ENCODE peak calls at places on chromosomes 16 and 17, in four cellular contexts. One of them, this sample, is unnamed.

GRCh38 chr17:2083613-2084128 is 28.8 kb downstream of the HIC1 start:
- DNase-seq in K562: no peak
- DNase-seq in GM12878: peak; percentile 83
- DNase-seq in IMR-90: no peak
- DNase-seq in this sample: no peak

GRCh38 chr17:42406602-42407288 is 16.3 kb downstream of the CAVIN1 start:
- DNase-seq in IMR-90: no peak
- DNase-seq in K562: peak; percentile 52
- DNase-seq in GM12878: no peak
- DNase-seq in this sample: no peak

GRCh38 chr17:62735027-62735651 is 73.0 kb downstream of the MARCHF10 start:
- DNase-seq in GM12878: no peak
- DNase-seq in IMR-90: no peak
- DNase-seq in K562: no peak
- DNase-seq in this sample: no peak

GRCh38 chr16:88624481-88624880 is 13.9 kb upstream of the IL17C start:
- DNase-seq in K562: no peak
- DNase-seq in GM12878: no peak
- DNase-seq in IMR-90: no peak
- DNase-seq in this sample: no peak

GRCh38 chr17:31349454-31349853 is 28.0 kb upstream of the EVI2A start:
- DNase-seq in GM12878: no peak
- DNase-seq in IMR-90: no peak
- DNase-seq in K562: no peak
- DNase-seq in this sample: no peak

GRCh38 chr17:64008346-64008745 is 10.2 kb downstream of the PRR29 start:
- DNase-seq in GM12878: no peak
- DNase-seq in K562: no peak
- DNase-seq in IMR-90: no peak
- DNase-seq in this sample: no peak

GRCh38 chr17:72370819-72371218 is 250.0 kb downstream of the SOX9 start:
- DNase-seq in IMR-90: peak; percentile 88
- DNase-seq in GM12878: no peak
- DNase-seq in K562: peak; percentile 16
- DNase-seq in this sample: no peak

GRCh38 chr17:45692661-45693060 is 91.5 kb upstream of the CRHR1 start:
- DNase-seq in GM12878: no peak
- DNase-seq in K562: no peak
- DNase-seq in IMR-90: no peak
- DNase-seq in this sample: no peak

GRCh38 chr16:4537376-4538066 is 1.1 kb downstream of the CDIP1 start:
- DNase-seq in GM12878: no peak
- DNase-seq in K562: no peak
- DNase-seq in IMR-90: no peak
- DNase-seq in this sample: no peak

GRCh38 chr17:16568541-16569357 is at the start of gene ZNF287:
- DNase-seq in K562: peak; percentile 81
- DNase-seq in IMR-90: peak; percentile 86
- DNase-seq in GM12878: peak; percentile 54
- DNase-seq in this sample: peak; percentile 53

GRCh38 chr16:80056334-80056733 is 455.8 kb upstream of the MAF start:
- DNase-seq in GM12878: no peak
- DNase-seq in K562: no peak
- DNase-seq in IMR-90: peak; percentile 20
- DNase-seq in this sample: no peak

GRCh38 chr17:42453544-42453943 is 5.1 kb upstream of the ATP6V0A1 start:
- DNase-seq in K562: no peak
- DNase-seq in IMR-90: no peak
- DNase-seq in GM12878: no peak
- DNase-seq in this sample: no peak

DNA sequence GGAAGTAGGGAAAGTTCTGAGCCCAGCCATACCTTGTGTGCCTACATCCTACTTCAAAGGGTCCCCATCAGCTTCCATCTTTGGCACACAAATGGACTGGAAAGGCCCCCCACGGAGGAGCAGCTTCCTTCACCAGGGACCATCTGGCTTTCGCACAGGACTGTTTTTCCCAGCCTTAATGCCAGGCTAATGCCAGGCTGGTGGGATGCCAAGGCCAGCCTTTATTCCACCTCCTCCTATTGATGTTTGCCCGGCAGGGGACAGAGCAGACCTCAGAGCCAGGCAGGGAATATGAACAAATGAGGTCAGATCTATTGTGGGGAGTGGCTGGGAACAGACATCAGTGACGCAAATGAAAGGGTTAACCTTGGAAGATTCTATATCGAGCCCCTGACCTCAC is 5.7 kb downstream of the GPR179 start:
- DNase-seq in K562: no peak
- DNase-seq in GM12878: no peak
- DNase-seq in IMR-90: no peak
- DNase-seq in this sample: no peak
- TF ChIP-seq CHD1 in K562: no peak
- TF ChIP-seq CHD1 in GM12878: no peak
- TF ChIP-seq CHD1 in IMR-90: no peak
- TF ChIP-seq CHD1 in this sample: no peak

GRCh38 chr16:11034481-11034931 is 90.1 kb downstream of the CLEC16A start:
- DNase-seq in IMR-90: peak; percentile 24
- DNase-seq in GM12878: no peak
- DNase-seq in K562: no peak
- DNase-seq in this sample: no peak

GRCh38 chr16:11032000-11032921 is 87.9 kb downstream of the CLEC16A start:
- DNase-seq in GM12878: no peak
- DNase-seq in K562: no peak
- DNase-seq in IMR-90: no peak
- DNase-seq in this sample: no peak

GRCh38 chr16:11032922-11033291 is 88.5 kb downstream of the CLEC16A start:
- DNase-seq in IMR-90: peak; percentile 80
- DNase-seq in K562: no peak
- DNase-seq in GM12878: no peak
- DNase-seq in this sample: no peak

GRCh38 chr16:11035096-11035495 is 90.7 kb downstream of the CLEC16A start:
- DNase-seq in IMR-90: no peak
- DNase-seq in K562: no peak
- DNase-seq in GM12878: no peak
- DNase-seq in this sample: no peak

GRCh38 chr16:11034005-11034404 is 89.6 kb downstream of the CLEC16A start:
- DNase-seq in IMR-90: peak; percentile 92
- DNase-seq in GM12878: no peak
- DNase-seq in K562: no peak
- DNase-seq in this sample: no peak
- TF ChIP-seq CHD1 in IMR-90: no peak
- TF ChIP-seq CHD1 in GM12878: no peak
- TF ChIP-seq CHD1 in K562: no peak
- TF ChIP-seq CHD1 in this sample: no peak

GRCh38 chr16:68298907-68299515 is 11.7 kb downstream of the SLC7A6OS start:
- DNase-seq in IMR-90: peak; percentile 77
- DNase-seq in K562: no peak
- DNase-seq in GM12878: no peak
- DNase-seq in this sample: no peak
- TF ChIP-seq CHD1 in IMR-90: no peak
- TF ChIP-seq CHD1 in K562: no peak
- TF ChIP-seq CHD1 in GM12878: no peak
- TF ChIP-seq CHD1 in this sample: no peak

DNA sequence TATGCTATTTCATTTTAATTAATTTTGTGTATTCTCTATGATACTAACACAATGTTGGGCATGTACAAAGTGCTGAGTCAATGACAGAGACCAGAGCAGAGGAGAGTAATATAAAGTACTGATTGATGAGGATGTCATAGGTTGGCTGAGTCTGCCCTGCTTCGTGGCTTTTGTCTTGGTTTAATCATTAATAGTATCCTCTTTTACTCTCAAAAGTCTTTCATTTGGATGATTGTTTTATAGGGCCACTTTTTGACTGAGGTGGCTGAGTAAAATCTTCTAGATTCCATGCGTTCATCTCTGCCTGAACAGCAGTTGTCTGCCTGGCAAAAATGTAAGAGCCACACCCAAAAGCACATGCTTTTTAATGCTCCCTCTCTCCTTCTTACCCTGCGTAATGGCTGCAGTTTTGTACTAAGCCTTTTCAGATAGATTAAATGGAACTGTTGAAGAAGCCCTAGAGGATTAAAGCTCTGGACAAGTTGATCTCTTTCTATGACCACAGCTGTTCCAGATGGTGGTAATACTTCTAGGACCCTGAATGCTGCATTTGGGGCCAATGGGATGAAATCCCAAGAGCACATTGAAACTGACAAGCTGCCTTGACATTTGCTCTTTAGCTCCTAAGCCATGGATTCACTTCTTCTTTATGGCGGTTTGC is 59.8 kb downstream of the MAP2K6 start:
- DNase-seq in K562: no peak
- DNase-seq in GM12878: no peak
- DNase-seq in IMR-90: no peak
- DNase-seq in this sample: no peak
- TF ChIP-seq CHD1 in K562: no peak
- TF ChIP-seq CHD1 in GM12878: no peak
- TF ChIP-seq CHD1 in IMR-90: no peak
- TF ChIP-seq CHD1 in this sample: no peak

This sample was measured in H1.